ENCODE peak calls at places on chromosomes 7 and 10, in eight cellular contexts. X is upper lobe of right lung; S is psoas muscle; N is BE2C; V is upper lobe of left lung; B is IMR-90; W is tibial nerve; U is CD8-positive, alpha-beta memory T cell. O is an unnamed sample. For H3K4me1, the result is how much of the 10 kb centered on the place peaks cover.

GRCh38 chr10:90592903-90593302 is 264.9 kb downstream of the HTR7 start:
- DNase-seq in X (no peak), S (no peak), N (peak), V (no peak), B (peak), W (no peak), U (no peak), O (peak)

GRCh38 chr10:16581202-16581601 is 59.5 kb upstream of the C1QL3 start:
- DNase-seq in X (no peak), S (no peak), N (no peak), V (no peak), B (no peak), W (no peak), U (no peak), O (no peak)

GRCh38 chr10:57979466-57979865 is 288.2 kb downstream of the IPMK start:
- DNase-seq in X (no peak), S (no peak), N (no peak), V (no peak), B (no peak), W (no peak), U (no peak), O (no peak)

GRCh38 chr10:34811126-34811967 is 3.7 kb downstream of the PARD3 start:
- DNase-seq in X (no peak), S (no peak), N (no peak), V (no peak), B (no peak), W (no peak), U (no peak), O (no peak)

GRCh38 chr10:60148266-60148840 is 241.3 kb downstream of the ANK3 start:
- DNase-seq in X (no peak), S (no peak), N (no peak), V (no peak), B (peak), W (no peak), U (no peak), O (no peak)

GRCh38 chr10:68992721-68993440 is 4.3 kb downstream of the KIFBP start:
- DNase-seq in X (no peak), S (peak), N (no peak), V (peak), B (peak), W (no peak), U (no peak), O (no peak)

GRCh38 chr10:60816624-60817023 is 38.3 kb downstream of the CDK1 start:
- DNase-seq in X (no peak), S (no peak), N (peak), V (peak), B (peak), W (no peak), U (peak), O (peak)

GRCh38 chr7:108016841-108017775 is 14.1 kb upstream of the LAMB1 start:
- DNase-seq in X (no peak), S (no peak), N (no peak), V (no peak), B (peak), W (no peak), U (no peak), O (no peak)

GRCh38 chr10:114691442-114691941 is 33.4 kb upstream of the ABLIM1 start:
- DNase-seq in X (no peak), S (no peak), N (no peak), V (no peak), B (peak), W (no peak), U (no peak), O (peak)

GRCh38 chr10:4134701-4135100 is 349.7 kb upstream of the KLF6 start:
- DNase-seq in X (no peak), S (no peak), N (no peak), V (no peak), B (no peak), W (no peak), U (no peak), O (no peak)

GRCh38 chr10:4138146-4138721 is 353.2 kb upstream of the KLF6 start:
- DNase-seq in X (no peak), S (no peak), N (no peak), V (no peak), B (no peak), W (no peak), U (no peak), O (no peak)

GRCh38 chr10:4137299-4137698 is 352.3 kb upstream of the KLF6 start:
- DNase-seq in X (no peak), S (no peak), N (no peak), V (no peak), B (no peak), W (no peak), U (no peak), O (no peak)

GRCh38 chr10:4132216-4132556 is 347.2 kb upstream of the KLF6 start:
- DNase-seq in X (no peak), S (no peak), N (no peak), V (no peak), B (no peak), W (no peak), U (no peak), O (no peak)

DNA sequence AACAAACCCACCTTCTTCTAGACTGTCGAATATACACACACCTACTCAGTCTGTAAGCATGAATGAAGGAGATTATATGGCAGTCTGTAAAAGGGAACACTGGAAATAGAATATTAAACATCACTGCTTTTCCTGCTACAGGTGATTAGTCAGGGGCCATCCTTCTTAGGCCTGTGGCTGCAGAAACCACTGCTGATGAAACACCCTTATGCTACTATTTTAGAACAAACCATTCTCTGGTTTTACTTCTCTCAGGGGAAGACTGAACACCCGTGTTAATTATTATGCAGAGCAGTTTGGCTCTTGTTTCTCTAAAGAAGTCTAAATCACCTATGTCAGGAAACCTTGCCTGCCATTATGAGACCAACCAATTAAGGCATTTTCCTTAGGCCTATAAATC is 351.1 kb upstream of the KLF6 start:
- DNase-seq in X (no peak), S (no peak), N (no peak), V (no peak), B (no peak), W (no peak), U (no peak), O (no peak)
- H3K4me1 ChIP-seq in X (under half), S (under half), N (under half), V (under half), B (under half), W (under half), U (under half), O (under half)

DNA sequence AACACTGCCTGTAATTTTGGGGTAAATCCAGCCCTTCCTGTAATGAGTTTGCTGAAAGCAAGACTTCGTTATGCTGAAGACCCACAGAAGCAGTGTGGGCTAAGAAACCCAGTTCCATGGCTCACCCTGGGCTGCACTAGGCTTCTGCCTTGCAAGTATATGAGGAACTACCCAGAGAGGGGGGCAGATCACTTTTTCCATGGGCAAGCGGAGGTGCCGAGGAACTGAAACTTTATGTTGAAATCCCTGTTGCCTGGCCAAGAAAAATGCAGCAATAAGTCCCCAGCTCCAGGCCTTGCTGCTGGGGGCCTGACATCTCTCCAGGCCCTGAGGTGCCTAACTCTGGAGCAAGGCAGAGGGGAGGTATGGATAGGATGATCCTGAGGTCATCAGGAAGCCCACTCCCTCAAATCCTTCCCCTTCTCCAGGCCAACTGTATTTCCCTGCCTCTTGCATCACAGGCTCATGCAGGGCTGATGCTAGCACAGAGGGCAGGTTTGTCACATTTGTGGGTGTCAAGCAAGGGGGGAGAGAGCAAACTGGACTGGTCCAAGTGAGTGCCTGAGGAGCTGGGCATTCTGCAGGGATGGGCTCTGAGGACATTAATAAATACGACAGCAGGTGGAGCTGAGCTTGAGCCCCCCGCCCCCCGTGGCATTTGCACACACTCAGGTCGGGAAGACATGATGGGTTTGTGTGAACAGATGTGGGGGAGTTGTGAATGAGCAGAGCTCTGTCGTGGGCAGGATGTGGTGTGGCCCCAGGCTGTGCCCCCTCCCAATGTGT is 8.7 kb downstream of the RASSF4 start:
- DNase-seq in X (no peak), S (peak), N (no peak), V (peak), B (no peak), W (no peak), U (peak), O (no peak)
- H3K4me3 ChIP-seq in X (no peak), S (no peak), N (no peak), V (no peak), B (no peak), W (peak), U (no peak), O (no peak)

GRCh38 chr10:113056468-113057021 is 106.5 kb downstream of the TCF7L2 start:
- DNase-seq in X (no peak), S (no peak), N (no peak), V (no peak), B (peak), W (no peak), U (no peak), O (peak)
- H3K4me1 ChIP-seq in X (under half), S (under half), N (under half), V (under half), B (under half), W (under half), U (under half), O (half or more)

GRCh38 chr7:78562191-78562590 is 763.6 kb downstream of the PHTF2 start:
- DNase-seq in X (no peak), S (no peak), N (no peak), V (no peak), B (peak), W (no peak), U (no peak), O (no peak)

GRCh38 chr7:78563186-78563585 is 764.6 kb downstream of the PHTF2 start:
- DNase-seq in X (no peak), S (no peak), N (no peak), V (no peak), B (no peak), W (no peak), U (no peak), O (no peak)

DNA sequence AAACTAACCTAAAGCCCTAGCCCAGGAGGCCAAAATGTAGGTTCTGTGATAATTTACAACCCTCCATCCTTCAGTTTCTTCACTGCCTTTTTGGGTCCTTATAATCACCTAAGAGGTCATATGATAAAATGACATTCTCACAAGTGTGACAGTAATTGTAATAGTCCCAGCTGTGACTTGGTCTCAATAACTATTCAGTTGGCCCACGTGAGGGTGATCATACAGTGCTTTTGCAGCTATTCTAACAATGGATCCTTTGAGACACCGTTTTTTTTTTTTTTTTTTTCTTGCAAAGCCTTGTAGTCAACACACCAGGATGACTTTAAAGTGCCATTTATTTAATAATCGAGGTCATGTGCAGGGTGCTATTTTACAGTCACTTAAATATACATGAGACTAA is 760.0 kb downstream of the PHTF2 start:
- DNase-seq in X (no peak), S (no peak), N (no peak), V (no peak), B (no peak), W (no peak), U (no peak), O (no peak)
- H3K4me3 ChIP-seq in X (no peak), S (no peak), N (no peak), V (no peak), B (no peak), W (no peak), U (no peak), O (no peak)

DNA sequence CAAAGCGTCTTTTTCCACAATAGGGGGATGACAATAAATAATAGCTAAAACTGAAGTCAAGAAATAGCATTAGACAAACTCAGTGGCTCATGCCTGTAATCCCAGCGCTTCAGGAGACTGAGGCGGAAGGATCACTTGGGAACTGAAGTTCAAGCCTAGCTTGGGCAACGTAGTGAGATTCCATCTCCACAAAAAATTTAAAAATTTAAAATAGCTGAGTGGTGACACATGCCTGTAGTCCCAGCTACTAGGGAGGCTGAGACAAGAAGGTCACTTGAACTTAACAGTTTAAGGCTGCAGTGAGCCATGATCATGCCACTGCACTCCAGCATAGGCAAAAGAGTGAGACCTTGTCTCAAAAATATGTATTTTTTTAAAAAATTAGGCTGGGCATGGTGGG is 107.9 kb downstream of the AKR1D1 start:
- DNase-seq in X (no peak), S (no peak), N (no peak), V (no peak), B (no peak), W (no peak), U (no peak), O (no peak)
- H3K4me1 ChIP-seq in X (under half), S (under half), N (under half), V (under half), B (under half), W (under half), U (under half), O (under half)

DNA sequence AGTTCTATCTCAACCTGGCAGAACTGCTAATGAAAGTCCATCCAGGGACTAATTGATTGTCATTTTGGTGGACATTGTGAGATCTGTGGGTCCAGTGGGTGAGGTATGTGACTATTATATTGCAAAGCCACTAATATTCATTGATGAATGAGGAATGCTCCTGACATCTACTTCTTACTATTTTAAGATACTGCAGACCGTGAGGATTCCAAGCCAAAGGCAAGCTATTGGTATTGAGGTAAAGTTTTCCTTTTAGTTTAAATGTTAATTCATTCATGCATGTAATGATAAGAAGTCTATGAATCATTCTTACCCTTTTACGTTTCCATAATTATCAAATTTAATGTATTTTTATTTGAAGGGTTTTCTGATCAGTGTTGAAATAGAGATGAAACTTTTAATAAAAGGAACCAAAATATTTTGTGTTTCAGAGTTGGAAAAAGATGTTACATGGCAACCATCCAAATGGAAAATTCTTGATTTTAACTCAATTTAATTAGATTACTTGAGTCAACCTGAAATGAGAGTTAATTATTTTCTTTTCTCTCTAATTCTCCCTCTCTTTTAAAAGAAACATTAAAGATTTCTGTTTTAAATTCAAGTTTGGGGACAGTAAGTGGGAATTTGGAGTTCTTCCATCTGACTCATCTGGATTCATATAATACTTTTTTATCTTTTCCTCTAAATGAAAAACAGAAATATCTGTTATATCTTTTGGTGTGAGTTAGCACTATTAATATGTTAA is 39.6 kb downstream of the NUP205 start:
- DNase-seq in X (no peak), S (no peak), N (no peak), V (no peak), B (peak), W (no peak), U (no peak), O (no peak)
- H3K4me3 ChIP-seq in X (no peak), S (no peak), N (no peak), V (no peak), B (no peak), W (no peak), U (no peak), O (no peak)

O was measured in SJSA1.